ENCODE peak calls at places on chromosomes 4 and X, in five cellular contexts. P, H, E, D and L are unnamed samples.

GRCh38 chrX:44303119-44303518 is 40.4 kb downstream of the EFHC2 start:
- DNase-seq in P (no peak), H (no peak), E (no peak), D (no peak), L (no peak)

GRCh38 chrX:323721-324628 is 5.4 kb upstream of the GTPBP6 start:
- DNase-seq in P (peak), H (peak), E (peak), D (peak), L (peak)

GRCh38 chr4:185656467-185656890 is 121.2 kb upstream of the PDLIM3 start:
- DNase-seq in P (no peak), H (peak), E (peak), D (no peak), L (peak)

GRCh38 chr4:113708250-113708649 is 53.3 kb downstream of the CAMK2D start:
- DNase-seq in P (no peak), H (peak), E (no peak), D (no peak), L (no peak)

GRCh38 chr4:106444557-106444956 is 76.0 kb upstream of the GIMD1 start:
- DNase-seq in P (no peak), H (no peak), E (no peak), D (no peak), L (peak)

GRCh38 chrX:24063488-24063887 is 8.7 kb downstream of the EIF2S3 start:
- DNase-seq in P (no peak), H (no peak), E (no peak), D (no peak), L (no peak)

GRCh38 chrX:18828832-18829404 is 121.5 kb downstream of the PPEF1 start:
- DNase-seq in P (no peak), H (no peak), E (no peak), D (no peak), L (peak)

GRCh38 chr4:190014771-190015537 is 12.1 kb downstream of the FRG2 start:
- DNase-seq in P (peak), H (no peak), E (peak), D (no peak), L (peak)

GRCh38 chr4:160510925-160511324 is 1408.0 kb downstream of the RAPGEF2 start:
- DNase-seq in P (no peak), H (no peak), E (no peak), D (no peak), L (peak)

GRCh38 chrX:102138064-102138463 is 4.2 kb downstream of the TCEAL6 start:
- DNase-seq in P (no peak), H (no peak), E (peak), D (no peak), L (no peak)

GRCh38 chrX:108439961-108440696 is 491 bp downstream of the COL4A5 start:
- DNase-seq in P (peak), H (no peak), E (peak), D (no peak), L (peak)

GRCh38 chr4:153790962-153791551 is 2.2 kb upstream of the SFRP2 start:
- DNase-seq in P (peak), H (no peak), E (peak), D (no peak), L (peak)

GRCh38 chr4:70945046-70945445 is 42.9 kb downstream of the MOB1B start:
- DNase-seq in P (no peak), H (no peak), E (no peak), D (no peak), L (peak)

GRCh38 chrX:20015945-20016617 is 25.2 kb upstream of the BCLAF3 start:
- DNase-seq in P (no peak), H (no peak), E (no peak), D (no peak), L (no peak)

GRCh38 chrX:145923376-145923775 is 105.7 kb downstream of the SLITRK2 start:
- DNase-seq in P (no peak), H (no peak), E (peak), D (no peak), L (no peak)

GRCh38 chrX:132662844-132663243 is 174.0 kb upstream of the MBNL3 start:
- DNase-seq in P (no peak), H (no peak), E (no peak), D (no peak), L (no peak)

GRCh38 chr4:112515278-112516075 is 503 bp downstream of the NEUROG2 start:
- DNase-seq in P (peak), H (peak), E (peak), D (no peak), L (peak)

GRCh38 chrX:49042581-49043219 is 457 bp downstream of the TFE3 start:
- DNase-seq in P (no peak), H (peak), E (no peak), D (no peak), L (peak)

GRCh38 chr4:98781641-98782348 is 123.4 kb upstream of the TSPAN5 start:
- DNase-seq in P (no peak), H (no peak), E (no peak), D (no peak), L (no peak)

GRCh38 chr4:98780926-98781325 is 122.5 kb upstream of the TSPAN5 start:
- DNase-seq in P (no peak), H (no peak), E (no peak), D (no peak), L (no peak)

GRCh38 chr4:98784947-98785693 is 126.7 kb upstream of the TSPAN5 start:
- DNase-seq in P (no peak), H (no peak), E (no peak), D (no peak), L (no peak)

DNA sequence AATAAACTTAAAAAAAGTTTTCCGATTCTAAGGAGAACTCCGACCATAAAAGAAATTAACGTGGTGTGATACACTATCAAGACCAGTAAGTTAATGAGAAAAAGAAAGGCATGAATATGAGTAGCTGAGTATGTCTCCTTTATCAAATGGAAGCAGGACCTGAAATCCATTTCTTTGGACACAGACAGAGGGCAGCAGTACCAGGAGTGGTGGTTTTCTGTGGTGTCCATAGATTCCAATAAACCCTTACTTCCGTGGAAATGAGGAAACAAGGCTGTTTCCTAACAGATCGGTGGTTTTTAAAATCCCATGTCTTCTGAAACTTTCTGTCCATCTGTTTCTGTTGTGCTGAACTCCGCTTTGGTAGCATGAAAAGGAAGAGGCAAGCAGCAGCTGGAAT is 128.5 kb upstream of the TSPAN5 start:
- DNase-seq in P (no peak), H (peak), E (no peak), D (no peak), L (peak)
- TF ChIP-seq CTCF in P (no peak), H (peak), E (peak), D (no peak), L (peak)

DNA sequence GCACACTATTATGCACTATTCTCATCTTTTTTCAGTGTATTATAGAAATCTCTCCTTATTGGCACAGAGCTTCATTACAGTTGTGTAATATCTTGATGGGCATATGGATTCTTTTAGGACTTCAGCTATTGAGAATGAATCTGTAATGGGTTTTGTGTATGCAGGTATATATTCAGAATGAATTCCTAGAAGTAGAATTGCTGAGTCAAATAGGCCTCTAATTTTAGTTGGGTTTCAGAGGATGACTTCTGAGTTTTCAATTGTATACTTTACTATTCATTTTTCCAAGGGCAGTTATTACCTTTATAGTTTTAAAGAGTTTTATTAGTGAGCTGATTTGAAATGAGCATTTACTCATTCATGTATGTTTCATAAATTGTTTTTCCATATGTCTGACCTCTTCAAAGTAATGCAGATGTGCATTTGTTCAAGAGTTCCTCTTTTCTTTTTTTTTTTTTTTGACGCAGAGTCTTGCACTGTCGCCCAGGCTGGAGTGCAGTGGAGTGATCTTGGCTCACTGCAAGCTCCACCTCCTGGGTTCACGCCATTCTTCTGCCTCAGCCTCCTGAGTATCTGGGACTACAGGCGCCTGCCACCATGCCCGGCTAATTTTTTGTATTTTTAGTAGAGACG is 19.5 kb downstream of the CASP6 start:
- DNase-seq in P (no peak), H (no peak), E (no peak), D (no peak), L (no peak)
- TF ChIP-seq CTCF in P (no peak), H (no peak), E (no peak), D (no peak), L (no peak)

DNA sequence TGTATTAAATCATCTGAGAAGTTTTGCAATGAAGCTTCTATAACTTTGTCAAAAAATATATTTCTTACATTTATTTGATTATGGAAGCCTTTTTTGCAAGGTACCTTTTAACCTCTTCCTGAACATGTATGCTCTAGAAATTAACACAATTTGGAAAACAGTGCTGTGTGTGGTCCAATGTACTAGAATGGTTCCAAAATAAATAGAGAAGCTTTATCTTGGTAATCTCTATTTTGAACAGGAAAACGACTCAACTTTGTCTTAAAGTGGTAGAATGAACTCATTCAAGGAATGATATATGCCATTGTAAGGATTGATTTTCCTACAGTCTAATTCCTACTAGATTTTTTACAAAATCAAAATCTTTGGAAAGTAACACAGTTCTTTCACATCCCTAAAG is 248.5 kb downstream of the UNC5C start:
- DNase-seq in P (no peak), H (no peak), E (no peak), D (no peak), L (no peak)
- TF ChIP-seq CTCF in P (no peak), H (no peak), E (no peak), D (no peak), L (no peak)

GRCh38 chrX:154376768-154377167 is 2.3 kb upstream of the EMD start:
- DNase-seq in P (no peak), H (no peak), E (no peak), D (no peak), L (no peak)

GRCh38 chrX:154373340-154374306 is 811 bp downstream of the FLNA start:
- DNase-seq in P (peak), H (peak), E (peak), D (peak), L (peak)

GRCh38 chrX:154375156-154375504 is 696 bp upstream of the FLNA start:
- DNase-seq in P (no peak), H (no peak), E (no peak), D (no peak), L (no peak)

GRCh38 chrX:154372612-154373022 is 1.8 kb downstream of the FLNA start:
- DNase-seq in P (no peak), H (peak), E (no peak), D (no peak), L (no peak)

DNA sequence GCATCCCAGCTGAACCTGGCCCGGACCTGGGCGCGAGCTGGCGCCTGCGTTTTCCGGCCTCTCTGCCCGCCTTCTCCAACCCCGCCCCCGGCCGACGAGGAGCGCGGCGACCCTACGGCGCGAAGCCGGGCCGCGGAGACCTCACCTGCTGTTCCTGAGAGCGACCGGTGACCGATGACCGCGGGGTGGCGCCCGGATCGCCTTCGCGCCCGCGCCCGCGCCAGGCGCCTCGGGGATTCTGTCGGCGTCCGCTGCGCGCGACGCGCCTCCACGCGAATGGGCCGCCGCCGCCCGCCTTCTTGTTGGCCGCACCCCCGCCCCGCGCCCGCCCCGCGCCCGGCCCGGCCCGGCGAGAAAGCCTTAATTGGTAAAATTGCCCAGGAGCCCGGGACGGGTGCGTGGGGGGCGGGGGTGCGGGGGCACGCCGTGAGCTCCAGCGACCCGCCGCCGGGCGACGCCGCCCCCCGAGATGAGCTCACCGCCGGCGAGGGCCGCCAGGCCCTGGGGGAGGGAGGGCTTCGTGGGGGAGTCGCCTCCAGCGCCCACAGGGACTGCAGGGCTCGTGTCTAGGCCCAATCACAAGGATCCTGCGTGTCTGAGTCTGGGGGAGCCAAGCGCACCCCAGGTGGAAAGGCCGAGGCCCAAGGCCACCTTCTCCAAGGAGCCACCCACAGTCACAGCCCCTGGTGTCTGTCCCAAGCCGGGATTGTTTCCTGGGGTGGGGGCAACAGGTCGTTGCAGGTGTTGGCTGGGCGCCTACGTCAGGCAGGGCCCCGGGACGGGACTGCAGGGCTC is at the start of gene FLNA:
- DNase-seq in P (peak), H (no peak), E (peak), D (peak), L (no peak)
- TF ChIP-seq CTCF in P (no peak), H (no peak), E (peak), D (no peak), L (no peak)

GRCh38 chr4:86594559-86595425 is 677 bp downstream of the PTPN13 start:
- DNase-seq in P (peak), H (peak), E (peak), D (no peak), L (peak)
- TF ChIP-seq CTCF in P (no peak), H (peak), E (peak), D (no peak), L (peak)

GRCh38 chrX:127037179-127037578 is 217.7 kb downstream of the PRR32 start:
- DNase-seq in P (no peak), H (no peak), E (no peak), D (no peak), L (no peak)

GRCh38 chrX:127038065-127038464 is 218.5 kb downstream of the PRR32 start:
- DNase-seq in P (no peak), H (no peak), E (peak), D (no peak), L (no peak)
- TF ChIP-seq CTCF in P (peak), H (no peak), E (no peak), D (no peak), L (no peak)

GRCh38 chrX:154382483-154383069 is 3.5 kb downstream of the EMD start:
- DNase-seq in P (no peak), H (no peak), E (no peak), D (no peak), L (no peak)

GRCh38 chrX:154380787-154381186 is 1.7 kb downstream of the EMD start:
- DNase-seq in P (no peak), H (no peak), E (no peak), D (no peak), L (no peak)

GRCh38 chrX:154381271-154381670 is 2.2 kb downstream of the EMD start:
- DNase-seq in P (no peak), H (no peak), E (peak), D (no peak), L (no peak)

GRCh38 chrX:154383359-154384283 is 4.5 kb downstream of the EMD start:
- DNase-seq in P (no peak), H (no peak), E (no peak), D (no peak), L (no peak)

GRCh38 chrX:154384284-154384892 is 5.3 kb downstream of the EMD start:
- DNase-seq in P (no peak), H (peak), E (no peak), D (no peak), L (peak)
- TF ChIP-seq CTCF in P (no peak), H (peak), E (peak), D (peak), L (peak)

GRCh38 chrX:57822398-57822797 is 87.9 kb downstream of the ZXDA start:
- DNase-seq in P (no peak), H (no peak), E (no peak), D (no peak), L (no peak)

GRCh38 chrX:57821703-57822375 is 88.4 kb downstream of the ZXDA start:
- DNase-seq in P (no peak), H (peak), E (peak), D (peak), L (peak)

DNA sequence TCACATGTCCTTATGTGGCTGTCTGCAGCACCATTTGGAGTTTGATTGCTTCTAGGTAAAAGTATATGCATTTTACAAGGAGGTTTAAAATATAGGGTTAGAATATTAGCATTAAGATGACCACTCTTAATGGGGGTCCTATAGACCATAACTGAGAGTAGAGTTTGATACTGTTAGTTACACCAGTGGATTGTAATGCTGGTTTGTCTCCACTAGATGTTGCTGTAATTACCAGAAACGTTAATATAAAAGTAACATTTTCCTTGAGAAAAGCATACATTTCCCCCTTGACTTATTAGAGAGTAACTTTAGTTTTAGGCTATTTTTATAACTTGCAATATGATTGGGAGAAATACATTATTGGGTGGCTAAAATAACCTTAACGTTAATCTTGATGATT is 93.0 kb downstream of the ZXDA start:
- DNase-seq in P (no peak), H (no peak), E (peak), D (no peak), L (peak)
- TF ChIP-seq CTCF in P (peak), H (peak), E (no peak), D (peak), L (peak)

GRCh38 chr4:29541757-29542156 is 1178.4 kb upstream of the PCDH7 start:
- DNase-seq in P (no peak), H (no peak), E (no peak), D (no peak), L (no peak)
- TF ChIP-seq CTCF in P (no peak), H (no peak), E (no peak), D (no peak), L (no peak)